ENCODE peak calls at places on chromosomes 1 and 21, in ten cellular contexts. X is PC-3; M is tibial nerve; H is naive thymus-derived CD4-positive, alpha-beta T cell; P is GM23248; L is CD4-positive, CD25-positive, alpha-beta regulatory T cell; W is BE2C; G is fibroblast of the aortic adventitia; T is foreskin fibroblast; Y is cardiac fibroblast. R is an unnamed sample.

GRCh38 chr1:26828352-26829093 is 2.0 kb downstream of the ZDHHC18 start:
- DNase-seq in X (no peak), M (no peak), H (no peak), P (no peak), L (peak), W (no peak), G (no peak), T (peak), Y (no peak), R (no peak)

GRCh38 chr1:117060441-117061317 is 553 bp downstream of the TTF2 start:
- DNase-seq in X (peak), M (no peak), H (no peak), P (peak), L (peak), W (peak), G (peak), T (peak), Y (peak), R (peak)

GRCh38 chr1:54764132-54764921 is at the start of gene PARS2:
- DNase-seq in X (peak), M (peak), H (peak), P (peak), L (peak), W (peak), G (peak), T (peak), Y (peak), R (peak)

GRCh38 chr1:117493906-117494305 is 111.9 kb upstream of the TENT5C start:
- DNase-seq in X (no peak), M (no peak), H (no peak), P (no peak), L (no peak), W (no peak), G (no peak), T (no peak), Y (no peak), R (no peak)

GRCh38 chr1:9687120-9687875 is 35.8 kb downstream of the PIK3CD start:
- DNase-seq in X (peak), M (no peak), H (peak), P (peak), L (peak), W (peak), G (no peak), T (peak), Y (peak), R (peak)

GRCh38 chr1:238484121-238484520 is 593.4 kb upstream of the ZP4 start:
- DNase-seq in X (peak), M (no peak), H (no peak), P (peak), L (no peak), W (no peak), G (peak), T (no peak), Y (peak), R (no peak)

GRCh38 chr1:164755674-164756073 is 196.7 kb downstream of the PBX1 start:
- DNase-seq in X (no peak), M (no peak), H (no peak), P (no peak), L (no peak), W (peak), G (no peak), T (no peak), Y (no peak), R (no peak)

GRCh38 chr1:234320069-234320468 is 53.2 kb upstream of the COA6 start:
- DNase-seq in X (no peak), M (no peak), H (no peak), P (no peak), L (no peak), W (no peak), G (no peak), T (no peak), Y (no peak), R (no peak)

GRCh38 chr1:55262822-55263221 is 47.7 kb upstream of the USP24 start:
- DNase-seq in X (peak), M (no peak), H (no peak), P (peak), L (no peak), W (no peak), G (peak), T (peak), Y (peak), R (peak)

GRCh38 chr1:14659913-14660312 is 61.4 kb downstream of the KAZN start:
- DNase-seq in X (no peak), M (no peak), H (no peak), P (no peak), L (no peak), W (no peak), G (no peak), T (no peak), Y (no peak), R (no peak)

GRCh38 chr1:71296551-71296950 is 215.7 kb upstream of the ZRANB2 start:
- DNase-seq in X (no peak), M (no peak), H (no peak), P (peak), L (no peak), W (no peak), G (no peak), T (peak), Y (no peak), R (no peak)

GRCh38 chr21:22278366-22278765 is 1280.2 kb downstream of the NCAM2 start:
- DNase-seq in X (peak), M (no peak), H (no peak), P (no peak), L (no peak), W (no peak), G (no peak), T (no peak), Y (no peak), R (no peak)

GRCh38 chr1:64309468-64309867 is 106.0 kb downstream of the UBE2U start:
- DNase-seq in X (no peak), M (no peak), H (no peak), P (no peak), L (no peak), W (no peak), G (no peak), T (no peak), Y (no peak), R (no peak)

GRCh38 chr1:117500584-117500983 is 105.3 kb upstream of the TENT5C start:
- DNase-seq in X (no peak), M (no peak), H (no peak), P (no peak), L (no peak), W (no peak), G (no peak), T (no peak), Y (no peak), R (no peak)

GRCh38 chr1:88650676-88651418 is 33.2 kb upstream of the PKN2 start:
- DNase-seq in X (no peak), M (no peak), H (no peak), P (peak), L (no peak), W (no peak), G (peak), T (no peak), Y (peak), R (no peak)

GRCh38 chr1:186155594-186155993 is 219.5 kb downstream of the TPR start:
- DNase-seq in X (peak), M (no peak), H (peak), P (peak), L (peak), W (no peak), G (peak), T (peak), Y (peak), R (peak)

GRCh38 chr1:10939654-10940450 is 72.6 kb upstream of the TARDBP start:
- DNase-seq in X (no peak), M (no peak), H (peak), P (no peak), L (peak), W (no peak), G (no peak), T (peak), Y (peak), R (peak)

GRCh38 chr1:116495534-116495933 is 75.3 kb downstream of the CD58 start:
- DNase-seq in X (no peak), M (no peak), H (no peak), P (peak), L (no peak), W (no peak), G (peak), T (peak), Y (no peak), R (no peak)

GRCh38 chr1:222529916-222530315 is 18.0 kb downstream of the HHIPL2 start:
- DNase-seq in X (no peak), M (no peak), H (no peak), P (no peak), L (no peak), W (no peak), G (no peak), T (no peak), Y (no peak), R (no peak)

GRCh38 chr1:208988811-208989222 is 594.7 kb upstream of the CAMK1G start:
- DNase-seq in X (peak), M (no peak), H (peak), P (peak), L (peak), W (no peak), G (peak), T (peak), Y (peak), R (peak)

GRCh38 chr1:18962855-18963737 is 6.6 kb upstream of the IFFO2 start:
- DNase-seq in X (no peak), M (no peak), H (no peak), P (no peak), L (no peak), W (no peak), G (no peak), T (no peak), Y (no peak), R (no peak)

GRCh38 chr1:242579528-242580235 is 55.2 kb upstream of the PLD5 start:
- DNase-seq in X (no peak), M (no peak), H (no peak), P (no peak), L (no peak), W (no peak), G (no peak), T (peak), Y (no peak), R (no peak)

GRCh38 chr1:117652421-117652820 is 46.6 kb downstream of the TENT5C start:
- DNase-seq in X (no peak), M (no peak), H (no peak), P (no peak), L (no peak), W (no peak), G (no peak), T (no peak), Y (no peak), R (no peak)

GRCh38 chr1:33380811-33381210 is 50.1 kb downstream of the PHC2 start:
- DNase-seq in X (no peak), M (no peak), H (no peak), P (no peak), L (no peak), W (no peak), G (no peak), T (no peak), Y (no peak), R (no peak)

GRCh38 chr1:205528887-205529825 is 24.7 kb downstream of the CDK18 start:
- DNase-seq in X (peak), M (peak), H (peak), P (peak), L (peak), W (peak), G (peak), T (peak), Y (peak), R (peak)

GRCh38 chr1:152035406-152036315 is 1.1 kb downstream of the S100A11 start:
- DNase-seq in X (peak), M (no peak), H (no peak), P (peak), L (peak), W (no peak), G (peak), T (peak), Y (peak), R (peak)

GRCh38 chr1:152034654-152035405 is 2.0 kb downstream of the S100A11 start:
- DNase-seq in X (peak), M (no peak), H (peak), P (peak), L (peak), W (peak), G (peak), T (peak), Y (peak), R (peak)

GRCh38 chr1:152034324-152034653 is 2.5 kb downstream of the S100A11 start:
- DNase-seq in X (no peak), M (no peak), H (no peak), P (no peak), L (no peak), W (no peak), G (no peak), T (no peak), Y (no peak), R (no peak)

GRCh38 chr1:152036316-152037216 is at the start of gene S100A11:
- DNase-seq in X (peak), M (peak), H (peak), P (peak), L (peak), W (peak), G (peak), T (peak), Y (peak), R (peak)

GRCh38 chr1:152037920-152038658 is 1.3 kb upstream of the S100A11 start:
- DNase-seq in X (no peak), M (no peak), H (no peak), P (no peak), L (peak), W (no peak), G (no peak), T (no peak), Y (no peak), R (peak)
- H3K4me3 ChIP-seq in X (no peak), M (no peak), H (no peak), P (no peak), L (no peak), W (no peak), G (no peak), T (no peak), Y (no peak), R (no peak)

GRCh38 chr1:201831371-201831770 is 2.4 kb downstream of the IPO9 start:
- DNase-seq in X (no peak), M (no peak), H (no peak), P (no peak), L (no peak), W (no peak), G (no peak), T (no peak), Y (no peak), R (no peak)
- H3K4me3 ChIP-seq in X (no peak), M (no peak), H (no peak), P (no peak), L (peak), W (no peak), G (no peak), T (no peak), Y (no peak), R (no peak)

DNA sequence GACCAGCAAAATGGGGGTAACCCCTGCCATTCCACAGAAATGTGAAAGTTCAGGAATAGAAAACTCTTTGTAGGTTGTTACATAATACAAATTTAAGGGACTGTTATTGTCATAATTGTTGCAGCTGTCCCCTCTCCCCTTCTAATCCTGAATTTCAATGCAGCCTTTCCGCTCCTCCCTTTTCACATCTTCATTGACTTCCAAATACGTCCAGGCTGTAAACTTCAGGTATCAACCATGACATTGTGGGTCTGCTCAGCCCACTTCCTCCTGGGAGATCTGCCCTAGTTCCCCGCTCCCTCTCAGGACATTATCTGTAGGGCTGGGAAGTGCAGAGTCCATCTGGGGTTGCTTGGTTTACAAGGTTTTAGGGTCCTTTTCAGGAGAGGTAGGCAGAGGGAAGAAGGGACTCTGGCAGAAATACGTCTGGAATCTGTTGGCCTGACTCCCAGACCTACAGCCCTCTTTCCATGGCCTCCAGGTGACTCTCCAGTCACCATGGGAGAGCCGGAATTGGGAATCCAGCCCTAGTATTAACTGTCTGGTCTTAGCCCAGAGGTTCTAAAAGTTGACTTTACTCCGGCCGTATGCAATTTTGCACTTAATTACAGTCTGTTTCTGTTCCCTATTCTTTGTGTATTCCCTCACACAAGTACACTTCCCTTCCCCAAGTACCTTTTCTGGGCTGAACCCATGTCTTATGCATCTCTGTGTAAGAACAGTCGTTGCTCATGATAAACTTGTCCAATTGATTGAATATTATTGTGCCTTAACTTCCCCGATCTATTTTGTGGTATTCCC is 4.7 kb upstream of the DENND2D start:
- DNase-seq in X (no peak), M (no peak), H (no peak), P (no peak), L (no peak), W (no peak), G (no peak), T (no peak), Y (no peak), R (peak)
- H3K4me3 ChIP-seq in X (no peak), M (no peak), H (peak), P (no peak), L (peak), W (no peak), G (no peak), T (no peak), Y (no peak), R (peak)

GRCh38 chr1:94928293-94928939 is 1.5 kb upstream of the CNN3 start:
- DNase-seq in X (no peak), M (no peak), H (no peak), P (no peak), L (no peak), W (no peak), G (no peak), T (no peak), Y (no peak), R (no peak)
- H3K4me3 ChIP-seq in X (no peak), M (peak), H (no peak), P (no peak), L (no peak), W (no peak), G (peak), T (peak), Y (peak), R (peak)

DNA sequence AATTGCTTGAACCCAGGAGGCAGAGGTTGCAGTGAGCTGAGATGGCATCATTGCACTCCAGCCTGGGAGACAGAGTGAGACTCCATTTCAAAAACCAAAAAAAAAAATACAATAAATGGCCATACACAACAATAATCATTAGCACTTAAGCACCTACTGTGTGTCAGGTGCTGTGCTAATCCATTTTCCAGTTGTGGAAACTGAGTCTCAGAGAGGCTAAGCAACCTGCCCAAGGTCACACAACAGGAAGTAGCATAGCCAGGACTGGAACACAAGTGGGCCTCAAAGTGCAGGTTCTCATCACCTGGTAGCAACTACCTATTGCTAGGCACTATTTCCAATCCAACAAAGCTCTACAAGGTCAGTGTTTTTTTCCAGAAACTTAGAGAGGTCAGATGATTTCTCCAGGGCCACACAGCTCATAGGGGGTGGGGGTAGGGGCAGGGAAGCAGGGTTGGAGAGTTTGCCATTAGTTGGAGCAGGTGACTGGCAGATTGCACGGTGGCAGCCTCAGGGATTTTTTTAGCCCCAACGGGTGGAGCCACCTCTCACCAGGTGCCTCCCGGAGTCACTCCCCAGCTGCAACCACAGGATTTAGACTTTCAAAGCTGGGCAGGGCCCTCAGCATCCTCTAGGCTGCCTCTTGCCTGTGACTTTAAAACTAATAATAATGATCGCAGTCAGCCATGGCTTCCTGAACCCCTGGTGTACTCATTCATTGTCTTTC is 52.5 kb upstream of the ID3 start:
- DNase-seq in X (no peak), M (no peak), H (no peak), P (no peak), L (peak), W (no peak), G (no peak), T (no peak), Y (no peak), R (no peak)
- H3K4me3 ChIP-seq in X (no peak), M (no peak), H (peak), P (no peak), L (peak), W (no peak), G (no peak), T (no peak), Y (no peak), R (no peak)

GRCh38 chr1:8016244-8017241 is 9.6 kb downstream of the ERRFI1 start:
- DNase-seq in X (peak), M (no peak), H (no peak), P (no peak), L (no peak), W (no peak), G (no peak), T (no peak), Y (peak), R (no peak)

GRCh38 chr1:8018492-8019228 is 7.4 kb downstream of the ERRFI1 start:
- DNase-seq in X (peak), M (no peak), H (no peak), P (no peak), L (no peak), W (no peak), G (no peak), T (no peak), Y (peak), R (no peak)

GRCh38 chr1:8015809-8016165 is 10.3 kb downstream of the ERRFI1 start:
- DNase-seq in X (peak), M (no peak), H (no peak), P (peak), L (no peak), W (no peak), G (peak), T (peak), Y (peak), R (peak)

GRCh38 chr1:8019229-8019620 is 6.9 kb downstream of the ERRFI1 start:
- DNase-seq in X (no peak), M (no peak), H (no peak), P (no peak), L (no peak), W (no peak), G (no peak), T (no peak), Y (no peak), R (no peak)

DNA sequence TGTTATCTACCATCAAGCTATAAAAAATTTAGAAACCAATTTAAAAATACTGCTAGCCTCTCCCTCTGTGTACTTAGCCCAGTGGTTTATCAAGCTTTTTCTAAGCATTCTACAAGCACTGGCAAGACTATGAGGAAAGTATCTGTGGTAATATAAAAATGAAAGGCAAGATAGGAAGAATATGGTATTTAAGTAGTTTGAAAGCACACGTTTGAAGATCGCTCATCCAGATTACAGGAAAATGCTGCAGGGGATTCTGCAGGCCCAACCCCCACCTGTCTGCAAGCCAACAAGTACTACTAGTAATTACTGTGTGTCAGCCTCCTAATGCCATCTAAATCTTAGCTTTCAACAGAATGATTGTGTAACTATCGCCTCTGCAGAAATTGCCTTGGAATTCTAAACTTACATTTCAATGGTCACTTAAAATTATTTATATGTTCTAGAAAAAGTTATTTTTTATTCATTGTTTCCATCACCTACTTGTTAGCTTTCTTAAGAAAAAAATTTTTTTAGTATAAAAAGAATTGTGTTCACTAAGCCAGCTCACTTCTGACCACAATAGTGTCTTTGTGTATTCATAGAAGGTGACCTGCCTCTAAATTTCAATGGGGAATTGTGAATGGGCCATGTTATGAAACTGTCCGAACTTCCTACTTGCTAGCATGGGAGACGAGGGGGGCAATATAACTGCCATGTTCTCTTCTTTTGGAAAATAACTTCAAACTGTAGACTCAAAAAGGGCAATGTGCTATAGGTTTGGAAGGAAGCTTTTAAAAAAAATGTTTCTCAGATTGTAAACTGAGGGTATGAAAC is 8.4 kb downstream of the ERRFI1 start:
- DNase-seq in X (peak), M (no peak), H (no peak), P (peak), L (no peak), W (peak), G (peak), T (peak), Y (peak), R (no peak)
- H3K4me3 ChIP-seq in X (peak), M (no peak), H (no peak), P (peak), L (no peak), W (no peak), G (no peak), T (no peak), Y (no peak), R (no peak)

R was measured in osteoblast.